ENCODE peak calls at places on chromosomes 12 and 14, in eight cellular contexts. One of them, this sample, is unnamed.

GRCh38 chr14:101178184-101179072 is 274.9 kb upstream of the RTL1 start:
- DNase-seq in type B pancreatic cell: no peak
- DNase-seq in activated T-helper 2 cell treated with anti-CD3 and anti-CD28 coated beads, Interferon-gamma antibody, Interleukin-2, Interleukin-4, amounts not matched to agents 10 μg/mL and 5 μg/mL and 100 μg/mL, durations not matched to agents 14 hours and 24 hours and 36 hours: no peak
- DNase-seq in GM20000: no peak
- DNase-seq in astrocyte of the spinal cord: no peak
- DNase-seq in naive B cell: no peak
- DNase-seq in anterior cingulate cortex: no peak
- DNase-seq in Caco-2: no peak
- DNase-seq in this sample: no peak

GRCh38 chr14:104361921-104362681 is 217.5 kb upstream of the C14orf180 start:
- DNase-seq in type B pancreatic cell: no peak
- DNase-seq in activated T-helper 2 cell treated with anti-CD3 and anti-CD28 coated beads, Interferon-gamma antibody, Interleukin-2, Interleukin-4, amounts not matched to agents 10 μg/mL and 5 μg/mL and 100 μg/mL, durations not matched to agents 14 hours and 24 hours and 36 hours: no peak
- DNase-seq in GM20000: no peak
- DNase-seq in astrocyte of the spinal cord: no peak
- DNase-seq in naive B cell: no peak
- DNase-seq in anterior cingulate cortex: no peak
- DNase-seq in Caco-2: peak
- DNase-seq in this sample: no peak

GRCh38 chr14:57746563-57746962 is 119.3 kb downstream of the SLC35F4 start:
- DNase-seq in type B pancreatic cell: no peak
- DNase-seq in activated T-helper 2 cell treated with anti-CD3 and anti-CD28 coated beads, Interferon-gamma antibody, Interleukin-2, Interleukin-4, amounts not matched to agents 10 μg/mL and 5 μg/mL and 100 μg/mL, durations not matched to agents 14 hours and 24 hours and 36 hours: no peak
- DNase-seq in GM20000: no peak
- DNase-seq in astrocyte of the spinal cord: no peak
- DNase-seq in naive B cell: no peak
- DNase-seq in anterior cingulate cortex: no peak
- DNase-seq in Caco-2: no peak
- DNase-seq in this sample: peak

GRCh38 chr12:66491812-66492361 is 187.0 kb downstream of the GRIP1 start:
- DNase-seq in type B pancreatic cell: no peak
- DNase-seq in activated T-helper 2 cell treated with anti-CD3 and anti-CD28 coated beads, Interferon-gamma antibody, Interleukin-2, Interleukin-4, amounts not matched to agents 10 μg/mL and 5 μg/mL and 100 μg/mL, durations not matched to agents 14 hours and 24 hours and 36 hours: no peak
- DNase-seq in GM20000: no peak
- DNase-seq in astrocyte of the spinal cord: no peak
- DNase-seq in naive B cell: no peak
- DNase-seq in anterior cingulate cortex: no peak
- DNase-seq in Caco-2: no peak
- DNase-seq in this sample: no peak

GRCh38 chr12:41286426-41286825 is 98.3 kb downstream of the PDZRN4 start:
- DNase-seq in type B pancreatic cell: no peak
- DNase-seq in activated T-helper 2 cell treated with anti-CD3 and anti-CD28 coated beads, Interferon-gamma antibody, Interleukin-2, Interleukin-4, amounts not matched to agents 10 μg/mL and 5 μg/mL and 100 μg/mL, durations not matched to agents 14 hours and 24 hours and 36 hours: no peak
- DNase-seq in GM20000: no peak
- DNase-seq in astrocyte of the spinal cord: no peak
- DNase-seq in naive B cell: no peak
- DNase-seq in anterior cingulate cortex: no peak
- DNase-seq in Caco-2: no peak
- DNase-seq in this sample: no peak

GRCh38 chr12:53063708-53064612 is 14.1 kb downstream of the TNS2 start:
- DNase-seq in type B pancreatic cell: no peak
- DNase-seq in activated T-helper 2 cell treated with anti-CD3 and anti-CD28 coated beads, Interferon-gamma antibody, Interleukin-2, Interleukin-4, amounts not matched to agents 10 μg/mL and 5 μg/mL and 100 μg/mL, durations not matched to agents 14 hours and 24 hours and 36 hours: no peak
- DNase-seq in GM20000: no peak
- DNase-seq in astrocyte of the spinal cord: peak
- DNase-seq in naive B cell: no peak
- DNase-seq in anterior cingulate cortex: no peak
- DNase-seq in Caco-2: peak
- DNase-seq in this sample: peak

GRCh38 chr12:47509398-47509851 is 196.4 kb downstream of the RPAP3 start:
- DNase-seq in type B pancreatic cell: no peak
- DNase-seq in activated T-helper 2 cell treated with anti-CD3 and anti-CD28 coated beads, Interferon-gamma antibody, Interleukin-2, Interleukin-4, amounts not matched to agents 10 μg/mL and 5 μg/mL and 100 μg/mL, durations not matched to agents 14 hours and 24 hours and 36 hours: no peak
- DNase-seq in GM20000: no peak
- DNase-seq in astrocyte of the spinal cord: peak
- DNase-seq in naive B cell: no peak
- DNase-seq in anterior cingulate cortex: no peak
- DNase-seq in Caco-2: no peak
- DNase-seq in this sample: peak

GRCh38 chr14:105153331-105153731 is 15.2 kb downstream of the JAG2 start:
- DNase-seq in type B pancreatic cell: no peak
- DNase-seq in activated T-helper 2 cell treated with anti-CD3 and anti-CD28 coated beads, Interferon-gamma antibody, Interleukin-2, Interleukin-4, amounts not matched to agents 10 μg/mL and 5 μg/mL and 100 μg/mL, durations not matched to agents 14 hours and 24 hours and 36 hours: no peak
- DNase-seq in GM20000: no peak
- DNase-seq in astrocyte of the spinal cord: no peak
- DNase-seq in naive B cell: no peak
- DNase-seq in anterior cingulate cortex: no peak
- DNase-seq in Caco-2: no peak
- DNase-seq in this sample: no peak

GRCh38 chr14:76778546-76779215 is 17.4 kb downstream of the VASH1 start:
- DNase-seq in type B pancreatic cell: peak
- DNase-seq in activated T-helper 2 cell treated with anti-CD3 and anti-CD28 coated beads, Interferon-gamma antibody, Interleukin-2, Interleukin-4, amounts not matched to agents 10 μg/mL and 5 μg/mL and 100 μg/mL, durations not matched to agents 14 hours and 24 hours and 36 hours: no peak
- DNase-seq in GM20000: no peak
- DNase-seq in astrocyte of the spinal cord: no peak
- DNase-seq in naive B cell: no peak
- DNase-seq in anterior cingulate cortex: no peak
- DNase-seq in Caco-2: no peak
- DNase-seq in this sample: no peak

GRCh38 chr12:12333407-12333831 is 16.6 kb downstream of the MANSC1 start:
- DNase-seq in type B pancreatic cell: no peak
- DNase-seq in activated T-helper 2 cell treated with anti-CD3 and anti-CD28 coated beads, Interferon-gamma antibody, Interleukin-2, Interleukin-4, amounts not matched to agents 10 μg/mL and 5 μg/mL and 100 μg/mL, durations not matched to agents 14 hours and 24 hours and 36 hours: no peak
- DNase-seq in GM20000: no peak
- DNase-seq in astrocyte of the spinal cord: peak
- DNase-seq in naive B cell: no peak
- DNase-seq in anterior cingulate cortex: no peak
- DNase-seq in Caco-2: no peak
- DNase-seq in this sample: peak

GRCh38 chr12:6764011-6764828 is 1.9 kb upstream of the PTMS start:
- DNase-seq in type B pancreatic cell: peak
- DNase-seq in activated T-helper 2 cell treated with anti-CD3 and anti-CD28 coated beads, Interferon-gamma antibody, Interleukin-2, Interleukin-4, amounts not matched to agents 10 μg/mL and 5 μg/mL and 100 μg/mL, durations not matched to agents 14 hours and 24 hours and 36 hours: peak
- DNase-seq in GM20000: peak
- DNase-seq in astrocyte of the spinal cord: peak
- DNase-seq in naive B cell: peak
- DNase-seq in anterior cingulate cortex: peak
- DNase-seq in Caco-2: peak
- DNase-seq in this sample: peak

This sample was measured in fibroblast of pulmonary artery.